ENCODE peak calls at places on chromosomes 3 and 15, in eight cellular contexts. J, W, Q, H, T, M, I and E are unnamed samples.
A peak's percentile ranks its signal among the peaks of the same experiment; 100 is the strongest.

GRCh38 chr15:32718822-32719716 is 1.3 kb downstream of the GREM1 start:
- DNase-seq in Q (peak; percentile 37), W (no peak), M (no peak), H (peak; percentile 13), T (peak; percentile 34), J (no peak), I (no peak), E (peak; percentile 64)

GRCh38 chr15:39504812-39505211 is 76.1 kb upstream of the THBS1 start:
- DNase-seq in I (no peak), M (no peak), T (peak; percentile 95), H (peak; percentile 80), W (peak; percentile 78), Q (no peak), J (no peak), E (no peak)

GRCh38 chr3:196202516-196202970 is 8.7 kb downstream of the ZDHHC19 start:
- DNase-seq in Q (no peak), T (peak; percentile 20), I (no peak), J (no peak), H (no peak), W (peak; percentile 32), M (no peak), E (no peak)

GRCh38 chr15:101320501-101321052 is 25.5 kb upstream of the SNRPA1 start:
- DNase-seq in W (no peak), I (peak; percentile 77), H (no peak), Q (peak; percentile 79), T (peak; percentile 10), M (peak; percentile 24), J (no peak), E (no peak)

GRCh38 chr3:105353485-105354161 is 13.1 kb upstream of the ALCAM start:
- DNase-seq in H (no peak), Q (peak; percentile 54), I (no peak), W (no peak), T (peak; percentile 73), M (no peak), J (no peak), E (no peak)

GRCh38 chr3:195440379-195440778 is 2.4 kb downstream of the ACAP2 start:
- DNase-seq in Q (no peak), W (no peak), M (no peak), J (no peak), I (no peak), T (no peak), H (no peak), E (no peak)

GRCh38 chr3:102059145-102059943 is 210.0 kb downstream of the NFKBIZ start:
- DNase-seq in I (no peak), T (no peak), H (no peak), J (no peak), M (no peak), W (no peak), Q (no peak), E (no peak)

GRCh38 chr3:42014949-42015533 is 53.1 kb upstream of the ULK4 start:
- DNase-seq in H (no peak), W (peak; percentile 52), Q (peak; percentile 33), M (no peak), J (peak; percentile 21), I (peak; percentile 14), T (no peak), E (no peak)

GRCh38 chr3:59873576-59874230 is 823.9 kb upstream of the CFAP20DC start:
- DNase-seq in M (no peak), W (no peak), I (no peak), Q (no peak), J (no peak), T (no peak), H (no peak), E (no peak)

GRCh38 chr15:48432688-48433087 is 101.5 kb downstream of the DUT start:
- DNase-seq in T (no peak), Q (no peak), M (no peak), H (no peak), W (no peak), I (no peak), J (no peak), E (no peak)

GRCh38 chr3:122365073-122365472 is 18.0 kb downstream of the MIX23 start:
- DNase-seq in Q (no peak), T (no peak), M (no peak), W (no peak), H (no peak), I (no peak), J (no peak), E (no peak)

GRCh38 chr3:189394599-189395121 is 222.9 kb downstream of the TPRG1 start:
- DNase-seq in W (no peak), I (no peak), T (no peak), J (no peak), H (no peak), M (no peak), Q (no peak), E (no peak)